ENCODE peak calls at places on chromosome X, in four cellular contexts. H is MM.1S, M is GM23338, F is fibroblast of lung. L is an unnamed sample.

GRCh38 chrX:95318882-95319281 is 1365.8 kb upstream of the DIAPH2 start:
- DNase-seq in F (no peak), M (peak; percentile 62), H (peak; percentile 28), L (peak; percentile 14)

GRCh38 chrX:53081925-53082772 is at the start of gene TSPYL2:
- DNase-seq in M (peak; percentile 89), H (peak; percentile 88), F (peak; percentile 97), L (peak; percentile 96)

GRCh38 chrX:135923353-135923752 is 29.8 kb downstream of the SAGE1 start:
- DNase-seq in M (peak; percentile 56), H (no peak), F (no peak), L (peak; percentile 46)

GRCh38 chrX:31006027-31006426 is 65.8 kb downstream of the FTHL17 start:
- DNase-seq in H (no peak), M (no peak), F (no peak), L (no peak)

GRCh38 chrX:119036369-119037029 is 36.3 kb upstream of the CT47C1 start:
- DNase-seq in H (no peak), F (peak; percentile 11), M (no peak), L (peak; percentile 56)

GRCh38 chrX:72117636-72118215 is 14.0 kb downstream of the RTL5 start:
- DNase-seq in M (no peak), F (no peak), H (no peak), L (no peak)

GRCh38 chrX:106917830-106918500 is 2.2 kb upstream of the CLDN2 start:
- DNase-seq in F (peak; percentile 55), M (no peak), H (no peak), L (peak; percentile 95)

GRCh38 chrX:110006826-110007375 is 4.0 kb downstream of the TMEM164 start:
- DNase-seq in M (no peak), F (peak; percentile 24), H (no peak), L (peak; percentile 26)

GRCh38 chrX:48473718-48473990 is 2.3 kb upstream of the FTSJ1 start:
- DNase-seq in H (no peak), M (no peak), F (no peak), L (no peak)

GRCh38 chrX:46204721-46205422 is 340.3 kb downstream of the ZNF674 start:
- DNase-seq in F (no peak), M (no peak), H (peak; percentile 6), L (peak; percentile 64)

GRCh38 chrX:126820700-126821420 is 1.3 kb downstream of the PRR32 start:
- DNase-seq in H (no peak), M (peak; percentile 58), F (no peak), L (no peak)

GRCh38 chrX:149365552-149365951 is 139.6 kb downstream of the IDS start:
- DNase-seq in H (no peak), F (no peak), M (no peak), L (no peak)

GRCh38 chrX:134685662-134686061 is 27.4 kb upstream of the PLAC1 start:
- DNase-seq in H (no peak), M (no peak), F (peak; percentile 8), L (no peak)

GRCh38 chrX:110741213-110741796 is 54.3 kb downstream of the CHRDL1 start:
- DNase-seq in M (peak; percentile 6), H (no peak), F (peak; percentile 62), L (peak; percentile 10)

GRCh38 chrX:18558799-18559198 is 113.1 kb downstream of the RS1 start:
- DNase-seq in M (no peak), F (no peak), H (no peak), L (no peak)

GRCh38 chrX:120305531-120306145 is 5.6 kb downstream of the TMEM255A start:
- DNase-seq in M (peak; percentile 19), H (no peak), F (no peak), L (peak; percentile 20)

GRCh38 chrX:72346306-72346949 is 40.7 kb upstream of the CITED1 start:
- DNase-seq in M (peak; percentile 18), H (no peak), F (no peak), L (no peak)

GRCh38 chrX:55041514-55041913 is 10.7 kb upstream of the ALAS2 start:
- DNase-seq in H (no peak), F (no peak), M (no peak), L (no peak)

GRCh38 chrX:49041683-49042529 is 1.3 kb downstream of the TFE3 start:
- DNase-seq in M (peak; percentile 21), F (peak; percentile 56), H (no peak), L (peak; percentile 60)

GRCh38 chrX:108224727-108225455 is 133.3 kb downstream of the ATG4A start:
- DNase-seq in H (peak; percentile 24), M (peak; percentile 72), F (peak; percentile 61), L (peak; percentile 65)

DNA sequence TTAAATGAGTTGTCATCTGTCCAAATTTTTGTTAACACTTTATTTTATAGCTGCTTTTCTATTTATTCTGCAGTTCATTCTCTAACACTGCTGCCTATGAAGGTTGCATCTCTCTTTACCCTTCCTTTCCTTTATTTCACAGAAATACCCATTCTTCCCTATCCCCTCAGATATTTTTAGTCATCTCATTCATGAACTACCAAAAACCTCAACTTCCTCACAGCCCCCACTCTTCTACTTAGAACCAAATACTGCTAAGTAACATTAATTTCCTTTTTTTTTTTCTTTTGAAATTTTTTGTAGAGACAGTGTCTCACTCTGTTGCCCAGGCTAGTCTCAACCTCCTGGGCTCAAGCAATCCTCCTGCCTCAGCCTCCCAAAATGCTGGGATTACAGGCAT is 10.0 kb downstream of the SNX12 start:
- DNase-seq in M (no peak), F (no peak), H (no peak), L (no peak)
- H3K27me3 ChIP-seq in M (no peaks in the 10 kb centered on the region), F (no peaks in the 10 kb centered on the region), H (no peaks in the 10 kb centered on the region), L (no peaks in the 10 kb centered on the region)

GRCh38 chrX:640641-641040 is 10.1 kb downstream of the SHOX start:
- DNase-seq in M (no peak), H (no peak), F (no peak), L (no peak)
- TF ChIP-seq EZH2 in M (peak; percentile 34), H (no peak), F (no peak), L (no peak)

GRCh38 chrX:101388604-101389003 is 2.2 kb upstream of the RPL36A start:
- DNase-seq in F (no peak), M (no peak), H (no peak), L (no peak)

GRCh38 chrX:101394372-101394771 is 3.6 kb downstream of the RPL36A start:
- DNase-seq in F (no peak), M (no peak), H (no peak), L (no peak)

GRCh38 chrX:101393530-101394305 is 2.9 kb downstream of the RPL36A start:
- DNase-seq in H (no peak), M (no peak), F (no peak), L (no peak)

GRCh38 chrX:101391831-101392230 is 1.0 kb downstream of the RPL36A start:
- DNase-seq in H (no peak), M (no peak), F (no peak), L (no peak)

DNA sequence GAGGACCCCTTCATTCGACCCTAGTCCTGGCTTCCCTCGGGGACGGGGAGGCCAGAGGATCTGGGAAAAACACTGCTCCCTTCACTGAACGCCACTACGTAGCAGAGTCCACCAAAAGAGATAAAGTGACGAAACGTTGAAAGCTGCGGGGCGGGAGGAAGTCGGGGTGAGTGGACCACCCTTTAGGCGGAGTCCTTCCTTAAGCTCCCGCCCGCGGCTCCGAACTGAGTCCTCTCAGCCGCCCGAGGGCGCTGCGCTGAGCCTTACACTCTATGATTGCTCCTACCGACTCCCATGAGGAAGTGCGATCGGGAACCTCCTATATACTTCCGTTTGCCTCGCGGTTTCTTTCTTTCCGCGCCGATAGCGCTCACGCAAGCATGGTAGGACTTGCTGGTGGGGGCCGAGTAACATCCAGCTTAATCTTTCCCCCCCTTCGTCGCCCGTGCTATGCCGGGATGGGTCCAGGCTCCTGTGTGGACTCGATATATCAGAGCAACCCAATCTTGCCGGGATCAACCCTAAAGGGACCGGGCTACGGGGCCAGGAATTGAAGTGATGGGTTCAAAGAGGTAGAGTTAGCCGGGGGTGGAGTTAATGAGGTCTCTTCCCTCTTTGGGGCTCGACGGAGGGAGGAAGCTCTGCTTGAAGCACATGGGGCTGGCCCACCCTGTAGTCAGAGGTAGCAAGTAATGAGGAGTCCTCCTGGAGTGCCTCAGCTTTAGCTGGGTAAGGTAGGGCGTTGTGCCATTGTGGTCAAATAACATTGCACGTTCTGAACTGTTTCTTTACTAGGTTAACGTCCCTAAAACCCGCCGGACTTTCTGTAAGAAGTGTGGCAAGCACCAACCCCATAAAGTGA is at the start of gene RPL36A:
- DNase-seq in F (peak; percentile 92), M (peak; percentile 94), H (peak; percentile 92), L (peak; percentile 93)
- H2AFZ ChIP-seq in F (peak within 1 kb of the TSS; percentile 95), M (peak within 1 kb of the TSS; percentile 81), H (peak within 1 kb of the TSS; percentile 79), L (peak within 1 kb of the TSS; percentile 97)

GRCh38 chrX:145820825-145821224 is 3.2 kb downstream of the SLITRK2 start:
- DNase-seq in M (no peak), H (no peak), F (no peak), L (no peak)
- H3K27me3 ChIP-seq in M (peaks cover 87% of the 10 kb centered on the region), H (no peaks in the 10 kb centered on the region), F (peaks cover 2% of the 10 kb centered on the region), L (peaks cover 82% of the 10 kb centered on the region)

L was measured in PC-3.